ENCODE peak calls at places on chromosomes 6 and 20, in five cellular contexts. X, M, Y, J and H are unnamed samples.

GRCh38 chr6:145112711-145113148 is 622.6 kb downstream of the EPM2A start:
- DNase-seq in X (no peak), M (no peak), Y (no peak), J (no peak), H (peak; percentile 19)

GRCh38 chr20:14562976-14563375 is 225.6 kb upstream of the FLRT3 start:
- DNase-seq in X (no peak), M (no peak), Y (no peak), J (no peak), H (no peak)

GRCh38 chr6:81480139-81480538 is 272.3 kb downstream of the TENT5A start:
- DNase-seq in X (no peak), M (no peak), Y (no peak), J (no peak), H (peak; percentile 17)

GRCh38 chr6:2636672-2637071 is 114.0 kb downstream of the MYLK4 start:
- DNase-seq in X (no peak), M (no peak), Y (no peak), J (no peak), H (no peak)

GRCh38 chr6:28648035-28648877 is 122.6 kb downstream of the GPX5 start:
- DNase-seq in X (peak; percentile 38), M (peak; percentile 77), Y (peak; percentile 60), J (peak; percentile 36), H (peak; percentile 74)

GRCh38 chr6:21726676-21727075 is 133.1 kb downstream of the SOX4 start:
- DNase-seq in X (no peak), M (no peak), Y (no peak), J (no peak), H (no peak)

GRCh38 chr6:126524927-126525326 is 185.0 kb downstream of the CENPW start:
- DNase-seq in X (no peak), M (no peak), Y (no peak), J (no peak), H (no peak)

GRCh38 chr6:10719386-10720228 is 3.3 kb upstream of the TMEM14C start:
- DNase-seq in X (no peak), M (no peak), Y (peak; percentile 44), J (peak; percentile 45), H (no peak)

GRCh38 chr6:129890164-129890563 is 29.0 kb upstream of the TMEM244 start:
- DNase-seq in X (no peak), M (no peak), Y (no peak), J (no peak), H (peak; percentile 78)

GRCh38 chr6:54717849-54718455 is 128.6 kb upstream of the FAM83B start:
- DNase-seq in X (peak; percentile 15), M (peak; percentile 20), Y (peak; percentile 29), J (peak; percentile 57), H (peak; percentile 37)

GRCh38 chr6:11414564-11414963 is 123.0 kb upstream of the TMEM170B start:
- DNase-seq in X (no peak), M (peak; percentile 72), Y (no peak), J (no peak), H (no peak)

GRCh38 chr6:111842891-111843290 is 30.4 kb downstream of the FYN start:
- DNase-seq in X (no peak), M (no peak), Y (no peak), J (no peak), H (peak; percentile 34)

GRCh38 chr6:106063448-106063850 is 22.7 kb upstream of the PRDM1 start:
- DNase-seq in X (no peak), M (no peak), Y (no peak), J (no peak), H (peak; percentile 73)

GRCh38 chr6:169969372-169970099 is 218.1 kb downstream of the ERMARD start:
- DNase-seq in X (no peak), M (no peak), Y (peak; percentile 12), J (no peak), H (no peak)

GRCh38 chr6:26056583-26057350 is 30.5 kb upstream of the HFE start:
- DNase-seq in X (peak; percentile 55), M (no peak), Y (peak; percentile 52), J (peak; percentile 67), H (peak; percentile 11)

GRCh38 chr6:26550250-26550993 is 12.3 kb downstream of the HMGN4 start:
- DNase-seq in X (no peak), M (no peak), Y (peak; percentile 85), J (peak; percentile 53), H (peak; percentile 13)

GRCh38 chr6:116511424-116512131 is at the start of gene CALHM5:
- DNase-seq in X (peak; percentile 10), M (no peak), Y (no peak), J (peak; percentile 46), H (peak; percentile 94)

GRCh38 chr6:99613398-99613704 is 6.7 kb downstream of the PRDM13 start:
- DNase-seq in X (peak; percentile 31), M (no peak), Y (peak; percentile 88), J (no peak), H (peak; percentile 18)

GRCh38 chr20:13865156-13865555 is 80.3 kb downstream of the NDUFAF5 start:
- DNase-seq in X (no peak), M (no peak), Y (no peak), J (no peak), H (no peak)

GRCh38 chr6:119557239-119557638 is 207.7 kb upstream of the MAN1A1 start:
- DNase-seq in X (no peak), M (no peak), Y (no peak), J (no peak), H (no peak)

GRCh38 chr6:99353126-99353525 is 3.7 kb upstream of the FAXC start:
- DNase-seq in X (no peak), M (no peak), Y (no peak), J (no peak), H (peak; percentile 7)

GRCh38 chr6:144633886-144634285 is 348.8 kb downstream of the UTRN start:
- DNase-seq in X (no peak), M (no peak), Y (no peak), J (no peak), H (no peak)

GRCh38 chr6:108609276-108609769 is 48.6 kb downstream of the FOXO3 start:
- DNase-seq in X (no peak), M (no peak), Y (no peak), J (no peak), H (peak; percentile 83)

DNA sequence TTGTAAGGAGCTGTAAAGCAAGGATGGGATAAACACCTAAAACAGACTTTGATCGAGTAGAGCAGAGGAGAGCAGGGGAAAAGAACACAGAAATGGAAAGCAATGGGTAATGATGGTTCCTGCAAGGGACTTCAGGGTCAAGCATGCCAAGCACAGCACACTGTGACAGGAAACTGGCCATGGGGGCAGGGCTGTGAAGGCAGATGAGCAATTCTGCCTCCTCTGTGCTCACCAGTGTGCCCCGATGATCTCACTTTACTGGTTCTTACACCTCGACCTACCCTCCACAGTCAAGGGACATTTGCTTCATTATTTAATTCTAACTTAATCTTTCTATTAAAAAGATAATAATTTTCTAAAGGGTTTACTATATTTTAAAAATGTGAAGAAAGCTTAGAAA is 21.6 kb upstream of the MYB start:
- DNase-seq in X (no peak), M (no peak), Y (no peak), J (no peak), H (no peak)
- TF ChIP-seq RCOR1 in X (no peak), M (no peak), Y (no peak), J (no peak), H (no peak)

GRCh38 chr20:50861012-50861411 is 66.2 kb downstream of the BCAS4 start:
- DNase-seq in X (no peak), M (no peak), Y (no peak), J (no peak), H (no peak)
- TF ChIP-seq RCOR1 in X (no peak), M (no peak), Y (no peak), J (no peak), H (no peak)

GRCh38 chr20:31838646-31839292 is 6.6 kb downstream of the FOXS1 start:
- DNase-seq in X (no peak), M (no peak), Y (no peak), J (no peak), H (no peak)
- TF ChIP-seq RCOR1 in X (no peak), M (no peak), Y (no peak), J (no peak), H (no peak)

GRCh38 chr20:34064286-34064685 is 47.8 kb downstream of the EIF2S2 start:
- DNase-seq in X (no peak), M (no peak), Y (no peak), J (no peak), H (no peak)

GRCh38 chr20:34066476-34067090 is 45.5 kb downstream of the EIF2S2 start:
- DNase-seq in X (no peak), M (no peak), Y (no peak), J (no peak), H (peak; percentile 56)

GRCh38 chr20:34062651-34063482 is 49.2 kb downstream of the EIF2S2 start:
- DNase-seq in X (no peak), M (no peak), Y (no peak), J (peak; percentile 27), H (peak; percentile 62)

GRCh38 chr20:34068001-34068400 is 44.0 kb downstream of the EIF2S2 start:
- DNase-seq in X (no peak), M (no peak), Y (no peak), J (no peak), H (no peak)

GRCh38 chr20:34065260-34065659 is 46.8 kb downstream of the EIF2S2 start:
- DNase-seq in X (no peak), M (no peak), Y (no peak), J (no peak), H (peak; percentile 88)
- TF ChIP-seq RCOR1 in X (no peak), M (no peak), Y (peak; percentile 30), J (no peak), H (no peak)

GRCh38 chr20:44773070-44773829 is 27.6 kb downstream of the KCNK15 start:
- DNase-seq in X (no peak), M (no peak), Y (no peak), J (no peak), H (no peak)

GRCh38 chr20:44781791-44782190 is 28.6 kb downstream of the RIMS4 start:
- DNase-seq in X (no peak), M (no peak), Y (no peak), J (no peak), H (no peak)

GRCh38 chr20:44772636-44773035 is 27.0 kb downstream of the KCNK15 start:
- DNase-seq in X (no peak), M (no peak), Y (no peak), J (no peak), H (no peak)

GRCh38 chr20:44780226-44780625 is 30.1 kb downstream of the RIMS4 start:
- DNase-seq in X (peak; percentile 28), M (no peak), Y (no peak), J (peak; percentile 57), H (peak; percentile 55)

DNA sequence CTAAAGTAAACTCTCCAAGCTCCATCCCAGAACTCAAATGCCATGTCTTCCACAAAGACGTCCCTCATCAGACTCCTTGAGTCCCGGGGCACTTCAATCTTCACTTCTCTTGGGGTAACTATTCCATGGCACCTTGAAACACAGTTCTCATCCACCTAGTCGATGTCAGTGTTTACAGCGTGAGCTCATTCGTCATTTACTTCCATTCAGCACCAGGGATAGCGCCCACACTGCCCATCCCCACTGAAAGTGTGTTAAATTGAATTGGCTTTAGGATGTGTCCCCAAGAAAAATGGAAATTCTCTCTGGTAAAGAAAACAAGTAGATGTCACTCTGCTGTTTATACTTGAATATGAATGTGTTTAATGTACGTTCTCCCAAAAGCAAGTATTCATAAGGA is 31.3 kb downstream of the KCNK15 start:
- DNase-seq in X (no peak), M (no peak), Y (no peak), J (no peak), H (peak; percentile 16)
- TF ChIP-seq RCOR1 in X (no peak), M (no peak), Y (no peak), J (peak; percentile 45), H (no peak)